ENCODE peak calls at places on chromosomes 7 and 10, in five cellular contexts. Y, O, X, M and B are unnamed samples.

GRCh38 chr10:122854648-122855047 is 9.0 kb upstream of the CUZD1 start:
- DNase-seq in Y (no peak), O (no peak), X (no peak), M (no peak), B (no peak)

GRCh38 chr10:9709849-9710248 is 1307.8 kb upstream of the CELF2 start:
- DNase-seq in Y (no peak), O (no peak), X (no peak), M (no peak), B (no peak)

GRCh38 chr7:37052673-37053072 is 328.4 kb upstream of the AOAH start:
- DNase-seq in Y (peak; percentile 57), O (peak; percentile 83), X (peak; percentile 81), M (no peak), B (no peak)

GRCh38 chr7:139774376-139774775 is 3.4 kb downstream of the HIPK2 start:
- DNase-seq in Y (no peak), O (no peak), X (no peak), M (no peak), B (no peak)

GRCh38 chr7:149497467-149498261 is at the start of gene ZNF746:
- DNase-seq in Y (peak; percentile 89), O (peak; percentile 99), X (peak; percentile 91), M (peak; percentile 74), B (peak; percentile 85)

GRCh38 chr10:23412223-23412622 is 26.7 kb upstream of the OTUD1 start:
- DNase-seq in Y (no peak), O (no peak), X (no peak), M (no peak), B (no peak)

GRCh38 chr7:124940306-124940705 is 10.7 kb upstream of the POT1 start:
- DNase-seq in Y (no peak), O (no peak), X (no peak), M (no peak), B (no peak)

GRCh38 chr10:47164126-47164799 is 135.7 kb upstream of the GDF10 start:
- DNase-seq in Y (no peak), O (no peak), X (no peak), M (no peak), B (no peak)

GRCh38 chr10:23354630-23355343 is 10.2 kb upstream of the C10orf67 start:
- DNase-seq in Y (no peak), O (no peak), X (no peak), M (no peak), B (no peak)